ENCODE peak calls at places on chromosomes 13 and 19, in five cellular contexts. D is activated CD4-positive, alpha-beta T cell treated with anti-CD3 and anti-CD28 coated beads, Interleukin-2, amount 50 U/mL, for 24 hours; G is ELF-1; R is GM04504; O is stimulated activated CD8-positive, alpha-beta memory T cell treated with anti-CD3 and anti-CD28 coated beads, Interleukin-15, amount 100 ng/mL, for 4 hours. Z is an unnamed sample.

GRCh38 chr19:38676023-38676877 is 28.8 kb downstream of the ACTN4 start:
- DNase-seq in D (no peak), G (peak), R (no peak), O (no peak), Z (no peak)

GRCh38 chr19:23957660-23958281 is 43.1 kb downstream of the ZNF726 start:
- DNase-seq in O (no peak), R (peak), D (no peak), G (peak), Z (peak)

GRCh38 chr13:51967482-51968446 is 43.5 kb downstream of the ATP7B start:
- DNase-seq in G (no peak), R (no peak), D (no peak), O (no peak), Z (no peak)

GRCh38 chr19:860481-861098 is 1.1 kb downstream of the CFD start:
- DNase-seq in D (no peak), G (peak), O (no peak), R (peak), Z (peak)

GRCh38 chr13:48475230-48475629 is 57.6 kb downstream of the RCBTB2 start:
- DNase-seq in D (no peak), R (no peak), G (no peak), O (no peak), Z (no peak)

GRCh38 chr19:50266896-50267295 is 62.3 kb downstream of the KCNC3 start:
- DNase-seq in D (no peak), G (peak), R (no peak), O (no peak), Z (no peak)

GRCh38 chr13:34020388-34020787 is 202.4 kb downstream of the RFC3 start:
- DNase-seq in O (no peak), R (no peak), D (no peak), G (no peak), Z (no peak)

GRCh38 chr13:111598751-111599150 is 278.3 kb downstream of the TEX29 start:
- DNase-seq in O (no peak), D (no peak), G (no peak), R (no peak), Z (no peak)

GRCh38 chr19:11142528-11143171 is 12.9 kb downstream of the SPC24 start:
- DNase-seq in G (peak), O (no peak), D (no peak), R (peak), Z (peak)

GRCh38 chr13:107138468-107138867 is 570.5 kb upstream of the ARGLU1 start:
- DNase-seq in G (no peak), D (no peak), O (no peak), R (no peak), Z (no peak)

GRCh38 chr19:17469371-17470203 is 737 bp upstream of the SLC27A1 start:
- DNase-seq in R (peak), D (peak), O (peak), G (peak), Z (peak)

GRCh38 chr19:21704320-21704719 is 63.1 kb downstream of the ZNF100 start:
- DNase-seq in O (no peak), D (no peak), R (no peak), G (no peak), Z (no peak)

GRCh38 chr13:113625965-113626661 is 31.9 kb downstream of the ATP4B start:
- DNase-seq in O (no peak), R (peak), G (no peak), D (no peak), Z (no peak)

GRCh38 chr19:6424190-6424938 is at the start of gene KHSRP:
- DNase-seq in R (no peak), O (no peak), G (no peak), D (no peak), Z (no peak)

GRCh38 chr13:41919741-41920487 is 41.0 kb downstream of the VWA8 start:
- DNase-seq in D (no peak), O (no peak), R (no peak), G (no peak), Z (no peak)

GRCh38 chr13:21717817-21718216 is 46.9 kb downstream of the FGF9 start:
- DNase-seq in O (no peak), G (peak), R (no peak), D (no peak), Z (no peak)

GRCh38 chr19:42247631-42248199 is 5.3 kb upstream of the GSK3A start:
- DNase-seq in D (no peak), O (no peak), R (no peak), G (no peak), Z (no peak)

GRCh38 chr13:111486331-111486730 is 165.9 kb downstream of the TEX29 start:
- DNase-seq in G (no peak), D (no peak), O (no peak), R (no peak), Z (no peak)